ENCODE peak calls at places on chromosomes 6 and 20, in five cellular contexts. K is BE2C; L is HCT116; J is heart left ventricle; R is stimulated activated CD4-positive, alpha-beta T cell treated with anti-CD3 and anti-CD28 coated beads, Interleukin-1b, Interleukin-23, amount 100 ng/mL, for 24 hours. X is an unnamed sample.

GRCh38 chr6:41157323-41157722 is 3.2 kb upstream of the TREML1 start:
- DNase-seq in K (no peak), L (no peak), J (no peak), R (no peak), X (no peak)

GRCh38 chr6:115898246-115898645 is 162.4 kb downstream of the FRK start:
- DNase-seq in K (no peak), L (no peak), J (no peak), R (no peak), X (no peak)

GRCh38 chr6:161186173-161186769 is 87.6 kb downstream of the AGPAT4 start:
- DNase-seq in K (no peak), L (peak; percentile 22), J (no peak), R (no peak), X (no peak)

GRCh38 chr6:62714112-62714511 is 428.1 kb upstream of the KHDRBS2 start:
- DNase-seq in K (no peak), L (no peak), J (no peak), R (no peak), X (no peak)

GRCh38 chr6:131083687-131084086 is 20.6 kb upstream of the EPB41L2 start:
- DNase-seq in K (no peak), L (no peak), J (no peak), R (no peak), X (no peak)

GRCh38 chr6:21438237-21438985 is 155.1 kb upstream of the SOX4 start:
- DNase-seq in K (no peak), L (no peak), J (no peak), R (peak; percentile 8), X (no peak)

GRCh38 chr6:129575378-129576118 is 134.4 kb downstream of the ARHGAP18 start:
- DNase-seq in K (no peak), L (peak; percentile 27), J (no peak), R (no peak), X (peak; percentile 6)

GRCh38 chr20:53695797-53696527 is 102.3 kb upstream of the ZNF217 start:
- DNase-seq in K (peak; percentile 32), L (no peak), J (no peak), R (no peak), X (no peak)

GRCh38 chr6:37077459-37078296 is 72.2 kb downstream of the FGD2 start:
- DNase-seq in K (peak; percentile 85), L (no peak), J (peak; percentile 91), R (no peak), X (no peak)

GRCh38 chr20:32823737-32824588 is 4.2 kb downstream of the MAPRE1 start:
- DNase-seq in K (no peak), L (no peak), J (no peak), R (no peak), X (no peak)

GRCh38 chr20:36315545-36316351 is 9.6 kb downstream of the DLGAP4 start:
- DNase-seq in K (no peak), L (no peak), J (no peak), R (no peak), X (no peak)

GRCh38 chr6:112804638-112805330 is 457.7 kb downstream of the RFPL4B start:
- DNase-seq in K (no peak), L (no peak), J (no peak), R (no peak), X (no peak)

GRCh38 chr20:57498425-57499400 is 26.2 kb downstream of the CTCFL start:
- DNase-seq in K (peak; percentile 59), L (peak; percentile 19), J (peak; percentile 49), R (no peak), X (no peak)

GRCh38 chr6:3591970-3592369 is 135.1 kb upstream of the SLC22A23 start:
- DNase-seq in K (no peak), L (no peak), J (no peak), R (no peak), X (no peak)

GRCh38 chr6:160714731-160715130 is 12.7 kb downstream of the PLG start:
- DNase-seq in K (no peak), L (no peak), J (no peak), R (no peak), X (no peak)

GRCh38 chr6:40796280-40797223 is 209.4 kb upstream of the LRFN2 start:
- DNase-seq in K (peak; percentile 89), L (no peak), J (peak; percentile 78), R (no peak), X (no peak)

GRCh38 chr6:19327246-19327645 is 509.9 kb upstream of the ID4 start:
- DNase-seq in K (no peak), L (no peak), J (no peak), R (no peak), X (no peak)

X was measured in amygdala.